ENCODE peak calls at places on chromosomes 6 and 20, in six cellular contexts. X, O, I, Q, Y and R are unnamed samples.

GRCh38 chr6:43921548-43922422 is 151.8 kb downstream of the VEGFA start:
- DNase-seq in X (no peak), O (no peak), I (no peak), Q (no peak), Y (no peak), R (no peak)

GRCh38 chr6:72551470-72551869 is 70.4 kb upstream of the KCNQ5 start:
- DNase-seq in X (no peak), O (no peak), I (no peak), Q (no peak), Y (no peak), R (no peak)

GRCh38 chr6:139597781-139598368 is 223.4 kb upstream of the CITED2 start:
- DNase-seq in X (no peak), O (peak; percentile 85), I (peak; percentile 51), Q (peak; percentile 98), Y (no peak), R (peak; percentile 73)

GRCh38 chr20:62236674-62236996 is 1.7 kb upstream of the OSBPL2 start:
- DNase-seq in X (peak; percentile 90), O (no peak), I (peak; percentile 65), Q (no peak), Y (no peak), R (no peak)

GRCh38 chr20:62122659-62123449 is 579 bp downstream of the LSM14B start:
- DNase-seq in X (no peak), O (peak; percentile 86), I (peak; percentile 71), Q (no peak), Y (peak; percentile 64), R (peak; percentile 56)

GRCh38 chr20:43942213-43942590 is 27.6 kb downstream of the TOX2 start:
- DNase-seq in X (no peak), O (no peak), I (no peak), Q (no peak), Y (no peak), R (no peak)

GRCh38 chr20:43843096-43843964 is 71.3 kb upstream of the TOX2 start:
- DNase-seq in X (no peak), O (peak; percentile 15), I (no peak), Q (peak; percentile 97), Y (no peak), R (no peak)

GRCh38 chr6:167660944-167661343 is 165.8 kb upstream of the AFDN start:
- DNase-seq in X (no peak), O (no peak), I (peak; percentile 67), Q (no peak), Y (no peak), R (no peak)

GRCh38 chr6:87914637-87915395 is 132.8 kb upstream of the SPACA1 start:
- DNase-seq in X (no peak), O (no peak), I (no peak), Q (peak; percentile 12), Y (no peak), R (no peak)

GRCh38 chr20:884983-885952 is 30.9 kb downstream of the ANGPT4 start:
- DNase-seq in X (peak; percentile 59), O (peak; percentile 57), I (peak; percentile 96), Q (peak; percentile 26), Y (peak; percentile 40), R (peak; percentile 83)

GRCh38 chr6:45681860-45682488 is 304.2 kb upstream of the SUPT3H start:
- DNase-seq in X (no peak), O (no peak), I (no peak), Q (no peak), Y (peak; percentile 58), R (no peak)

GRCh38 chr20:1813101-1813529 is 82.1 kb upstream of the SIRPA start:
- DNase-seq in X (no peak), O (peak; percentile 87), I (peak; percentile 1), Q (peak; percentile 97), Y (no peak), R (no peak)

GRCh38 chr6:63263456-63263855 is 52.2 kb downstream of the FKBP1C start:
- DNase-seq in X (no peak), O (no peak), I (peak; percentile 75), Q (no peak), Y (no peak), R (no peak)

GRCh38 chr6:5081955-5082354 is 3.2 kb upstream of the PPP1R3G start:
- DNase-seq in X (no peak), O (no peak), I (no peak), Q (peak; percentile 31), Y (no peak), R (no peak)

GRCh38 chr6:134389129-134389528 is 71.2 kb upstream of the SGK1 start:
- DNase-seq in X (no peak), O (no peak), I (no peak), Q (no peak), Y (no peak), R (no peak)

GRCh38 chr20:47206962-47207641 is 149.4 kb downstream of the ZMYND8 start:
- DNase-seq in X (peak; percentile 8), O (no peak), I (peak; percentile 65), Q (no peak), Y (no peak), R (peak; percentile 61)

GRCh38 chr6:25346064-25346463 is 66.9 kb downstream of the CARMIL1 start:
- DNase-seq in X (no peak), O (no peak), I (no peak), Q (no peak), Y (no peak), R (no peak)

GRCh38 chr20:15616626-15617025 is 956.6 kb downstream of the KIF16B start:
- DNase-seq in X (no peak), O (no peak), I (no peak), Q (peak; percentile 28), Y (no peak), R (no peak)

GRCh38 chr6:34598725-34599124 is 42.6 kb upstream of the SPDEF start:
- DNase-seq in X (no peak), O (no peak), I (peak; percentile 20), Q (peak; percentile 19), Y (no peak), R (peak; percentile 74)

GRCh38 chr20:40422665-40423064 is 266.4 kb downstream of the MAFB start:
- DNase-seq in X (no peak), O (no peak), I (no peak), Q (no peak), Y (no peak), R (no peak)

GRCh38 chr6:41871677-41872076 is 23.5 kb downstream of the USP49 start:
- DNase-seq in X (no peak), O (no peak), I (no peak), Q (no peak), Y (no peak), R (no peak)

GRCh38 chr20:54680872-54681297 is 205.5 kb downstream of the DOK5 start:
- DNase-seq in X (peak; percentile 69), O (peak; percentile 69), I (peak; percentile 74), Q (peak; percentile 35), Y (no peak), R (peak; percentile 59)

GRCh38 chr6:14165091-14165490 is 47.5 kb downstream of the CD83 start:
- DNase-seq in X (no peak), O (no peak), I (no peak), Q (peak; percentile 71), Y (no peak), R (no peak)

GRCh38 chr6:168376120-168376519 is 56.5 kb upstream of the DACT2 start:
- DNase-seq in X (no peak), O (no peak), I (no peak), Q (no peak), Y (no peak), R (no peak)

GRCh38 chr6:35501784-35502183 is 4.9 kb upstream of the TEAD3 start:
- DNase-seq in X (no peak), O (no peak), I (no peak), Q (no peak), Y (no peak), R (no peak)

GRCh38 chr6:15629487-15629886 is 33.3 kb downstream of the DTNBP1 start:
- DNase-seq in X (no peak), O (no peak), I (no peak), Q (no peak), Y (no peak), R (no peak)

GRCh38 chr6:38322123-38322522 is 317.6 kb downstream of the BTBD9 start:
- DNase-seq in X (no peak), O (no peak), I (no peak), Q (no peak), Y (no peak), R (no peak)

GRCh38 chr20:44142416-44142815 is 44.6 kb downstream of the JPH2 start:
- DNase-seq in X (no peak), O (no peak), I (no peak), Q (peak; percentile 50), Y (no peak), R (no peak)

GRCh38 chr20:6162239-6162638 is 39.4 kb upstream of the FERMT1 start:
- DNase-seq in X (no peak), O (peak; percentile 87), I (no peak), Q (no peak), Y (no peak), R (no peak)

GRCh38 chr20:56552911-56553629 is 20.0 kb downstream of the FAM209B start:
- DNase-seq in X (no peak), O (no peak), I (no peak), Q (no peak), Y (no peak), R (no peak)
- H3K36me3 ChIP-seq in X (no peaks in the 10 kb centered on the region), O (no peaks in the 10 kb centered on the region), I (no peaks in the 10 kb centered on the region), Q (no peaks in the 10 kb centered on the region), Y (no peaks in the 10 kb centered on the region), R (no peaks in the 10 kb centered on the region)

GRCh38 chr6:117629119-117629518 is 26.8 kb upstream of the GOPC start:
- DNase-seq in X (no peak), O (no peak), I (no peak), Q (no peak), Y (no peak), R (no peak)

GRCh38 chr6:117624869-117625481 is 22.7 kb upstream of the GOPC start:
- DNase-seq in X (no peak), O (no peak), I (no peak), Q (no peak), Y (no peak), R (no peak)

DNA sequence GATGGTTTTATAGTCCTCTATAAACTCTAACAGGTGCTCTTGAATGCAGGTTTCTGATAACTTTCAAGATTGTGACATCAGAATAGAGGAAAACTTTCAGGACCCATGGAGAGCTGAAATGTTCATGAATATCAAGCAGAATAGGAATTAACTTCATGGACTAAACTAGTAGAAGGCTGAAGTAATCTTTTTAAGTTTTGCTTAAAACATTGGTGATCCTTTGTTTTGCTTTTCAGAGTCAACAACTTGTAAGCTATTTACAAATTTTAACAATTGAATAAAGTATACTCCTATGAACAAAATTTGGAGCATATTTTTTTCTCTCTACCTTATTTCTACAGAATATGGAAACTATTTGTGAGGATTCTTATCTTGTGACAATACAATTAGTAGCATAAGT is 25.2 kb upstream of the GOPC start:
- DNase-seq in X (no peak), O (no peak), I (no peak), Q (no peak), Y (no peak), R (no peak)
- H3K9me3 ChIP-seq in X (peaks cover 28% of the 10 kb centered on the region), O (peaks cover 5% of the 10 kb centered on the region), I (peaks cover 85% of the 10 kb centered on the region), Q (no peaks in the 10 kb centered on the region), Y (no peaks in the 10 kb centered on the region), R (no peaks in the 10 kb centered on the region)

GRCh38 chr20:36847009-36847709 is 28.8 kb upstream of the TLDC2 start:
- DNase-seq in X (no peak), O (peak; percentile 94), I (peak; percentile 77), Q (peak; percentile 83), Y (no peak), R (peak; percentile 92)
- H3K4me1 ChIP-seq in X (no peaks in the 10 kb centered on the region), O (peaks cover 25% of the 10 kb centered on the region), I (peaks cover 8% of the 10 kb centered on the region), Q (peaks cover 31% of the 10 kb centered on the region), Y (peaks cover 10% of the 10 kb centered on the region), R (peaks cover 54% of the 10 kb centered on the region)

DNA sequence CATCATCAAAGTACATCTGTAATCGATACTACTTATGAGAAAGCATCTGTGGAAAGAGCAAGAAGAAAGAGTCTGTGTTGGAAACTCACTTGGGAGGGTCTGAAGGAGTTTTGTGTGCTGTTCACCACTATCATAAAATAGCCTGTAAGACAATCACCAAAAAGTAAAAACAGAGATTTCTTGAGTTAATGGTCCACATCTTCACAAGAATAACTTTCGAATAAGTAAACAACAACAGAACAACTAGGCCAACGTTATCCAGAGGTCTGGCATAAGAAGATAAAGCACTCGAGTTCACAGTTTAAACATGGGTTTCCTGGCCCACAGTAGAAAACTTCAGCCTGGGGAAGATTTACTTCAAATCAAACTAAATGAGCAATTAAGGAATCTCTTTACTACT is 47.9 kb downstream of the EPB41L2 start:
- DNase-seq in X (no peak), O (no peak), I (no peak), Q (no peak), Y (no peak), R (no peak)
- H3K36me3 ChIP-seq in X (peaks cover 2% of the 10 kb centered on the region), O (no peaks in the 10 kb centered on the region), I (no peaks in the 10 kb centered on the region), Q (no peaks in the 10 kb centered on the region), Y (no peaks in the 10 kb centered on the region), R (no peaks in the 10 kb centered on the region)